ENCODE peak calls at places on chromosome 14, in six cellular contexts. P is PC-3, W is HCT116, H is neural progenitor cell, E is MM.1S, O is GM23338. A is an unnamed sample.

GRCh38 chr14:98692832-98693231 is 579.2 kb downstream of the BCL11B start:
- DNase-seq in W (no peak), E (no peak), P (no peak), H (no peak), O (no peak), A (no peak)

GRCh38 chr14:75566321-75566720 is 12.1 kb upstream of the FLVCR2 start:
- DNase-seq in O (no peak), W (no peak), E (no peak), H (no peak), P (peak; percentile 65), A (peak; percentile 20)

GRCh38 chr14:64296561-64296960 is 2.4 kb upstream of the ESR2 start:
- DNase-seq in P (peak; percentile 56), H (no peak), E (no peak), W (no peak), O (no peak), A (peak; percentile 17)

GRCh38 chr14:59358105-59358504 is 107.1 kb downstream of the GPR135 start:
- DNase-seq in E (no peak), W (peak; percentile 24), H (peak; percentile 49), P (peak; percentile 99), O (peak; percentile 87), A (peak; percentile 18)

GRCh38 chr14:32469388-32470160 is 140.5 kb downstream of the AKAP6 start:
- DNase-seq in O (peak; percentile 60), E (peak; percentile 24), H (peak; percentile 49), P (peak; percentile 67), W (peak; percentile 26), A (peak; percentile 49)

GRCh38 chr14:21106191-21106505 is 5.3 kb downstream of the TMEM253 start:
- DNase-seq in E (no peak), H (no peak), W (no peak), O (no peak), P (no peak), A (no peak)

GRCh38 chr14:73612339-73613045 is at the start of gene ACOT6:
- DNase-seq in W (peak; percentile 19), P (peak; percentile 77), E (peak; percentile 29), H (peak; percentile 90), O (peak; percentile 94), A (peak; percentile 80)

GRCh38 chr14:78325911-78326310 is 155.7 kb downstream of the NRXN3 start:
- DNase-seq in W (no peak), E (no peak), O (no peak), H (no peak), P (no peak), A (no peak)

GRCh38 chr14:54098536-54098935 is 141.9 kb upstream of the BMP4 start:
- DNase-seq in H (no peak), E (no peak), W (no peak), P (peak; percentile 57), O (no peak), A (no peak)

GRCh38 chr14:33914676-33915516 is 36.0 kb downstream of the EGLN3 start:
- DNase-seq in O (no peak), H (no peak), W (peak; percentile 79), E (peak; percentile 19), P (peak; percentile 79), A (peak; percentile 77)

GRCh38 chr14:50967104-50967503 is 22.8 kb upstream of the PYGL start:
- DNase-seq in W (no peak), H (no peak), P (no peak), E (no peak), O (no peak), A (no peak)

GRCh38 chr14:89336338-89336737 is 80.7 kb downstream of the FOXN3 start:
- DNase-seq in H (peak; percentile 50), E (no peak), P (peak; percentile 33), O (peak; percentile 55), W (no peak), A (no peak)

GRCh38 chr14:75476274-75476995 is 45.8 kb upstream of the BATF start:
- DNase-seq in H (peak; percentile 74), O (peak; percentile 73), P (no peak), E (no peak), W (no peak), A (peak; percentile 68)

GRCh38 chr14:102795060-102795925 is 18.0 kb downstream of the TRAF3 start:
- DNase-seq in H (peak; percentile 26), W (no peak), O (no peak), P (peak; percentile 83), E (no peak), A (peak; percentile 83)

GRCh38 chr14:24095196-24096068 is 1.3 kb downstream of the PCK2 start:
- DNase-seq in O (peak; percentile 80), H (peak; percentile 61), E (no peak), P (no peak), W (no peak), A (peak; percentile 83)

GRCh38 chr14:100727565-100728240 is 1.0 kb downstream of the DLK1 start:
- DNase-seq in E (no peak), H (no peak), P (no peak), O (no peak), W (no peak), A (no peak)
- TF ChIP-seq EZH2 in E (no peak), H (no peak), P (no peak), O (no peak), W (no peak), A (no peak)

DNA sequence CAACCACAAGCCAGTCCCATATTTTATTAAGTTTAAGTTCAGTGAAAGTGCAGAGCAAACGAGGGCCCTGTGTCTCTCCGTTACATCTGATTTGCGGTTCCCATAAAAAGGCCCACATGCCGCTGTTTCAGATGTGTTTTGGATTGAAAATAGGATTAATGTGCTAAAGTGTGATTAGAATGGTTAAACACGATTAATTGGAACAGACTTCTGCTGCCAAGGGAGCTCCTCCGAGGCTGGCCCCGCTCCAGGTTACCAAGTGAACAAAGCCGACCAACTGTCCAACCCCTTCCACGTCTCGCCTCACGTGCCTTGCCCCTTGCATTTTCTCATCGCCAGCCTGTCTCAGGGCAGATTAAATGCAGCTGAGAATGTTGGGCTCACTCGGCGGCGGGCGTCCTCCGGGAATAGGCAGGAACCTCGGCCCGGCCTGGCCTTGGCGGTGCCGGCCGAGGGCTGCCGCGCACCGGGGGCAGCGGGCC is 166.5 kb upstream of the GSC start:
- DNase-seq in E (no peak), O (peak; percentile 6), W (no peak), H (peak; percentile 15), P (no peak), A (peak; percentile 77)
- H3K4me3 ChIP-seq in E (no peak overlapping the region), O (no peak overlapping the region), W (no peak overlapping the region), H (no peak overlapping the region), P (no peak overlapping the region), A (no peak overlapping the region)

GRCh38 chr14:22112004-22112403 is 438.4 kb upstream of the OR4E1 start:
- DNase-seq in E (no peak), H (peak; percentile 31), P (peak; percentile 33), O (peak; percentile 63), W (no peak), A (peak; percentile 13)
- TF ChIP-seq EZH2phosphoT487 in E (no peak), H (no peak), P (no peak), O (no peak), W (no peak), A (no peak)

GRCh38 chr14:104136472-104137296 is 1.7 kb upstream of the KIF26A start:
- DNase-seq in O (no peak), P (no peak), E (no peak), W (no peak), H (peak; percentile 55), A (no peak)
- TF ChIP-seq EZH2 in O (peak; percentile 67), P (no peak), E (no peak), W (no peak), H (peak; percentile 96), A (peak; percentile 59)

DNA sequence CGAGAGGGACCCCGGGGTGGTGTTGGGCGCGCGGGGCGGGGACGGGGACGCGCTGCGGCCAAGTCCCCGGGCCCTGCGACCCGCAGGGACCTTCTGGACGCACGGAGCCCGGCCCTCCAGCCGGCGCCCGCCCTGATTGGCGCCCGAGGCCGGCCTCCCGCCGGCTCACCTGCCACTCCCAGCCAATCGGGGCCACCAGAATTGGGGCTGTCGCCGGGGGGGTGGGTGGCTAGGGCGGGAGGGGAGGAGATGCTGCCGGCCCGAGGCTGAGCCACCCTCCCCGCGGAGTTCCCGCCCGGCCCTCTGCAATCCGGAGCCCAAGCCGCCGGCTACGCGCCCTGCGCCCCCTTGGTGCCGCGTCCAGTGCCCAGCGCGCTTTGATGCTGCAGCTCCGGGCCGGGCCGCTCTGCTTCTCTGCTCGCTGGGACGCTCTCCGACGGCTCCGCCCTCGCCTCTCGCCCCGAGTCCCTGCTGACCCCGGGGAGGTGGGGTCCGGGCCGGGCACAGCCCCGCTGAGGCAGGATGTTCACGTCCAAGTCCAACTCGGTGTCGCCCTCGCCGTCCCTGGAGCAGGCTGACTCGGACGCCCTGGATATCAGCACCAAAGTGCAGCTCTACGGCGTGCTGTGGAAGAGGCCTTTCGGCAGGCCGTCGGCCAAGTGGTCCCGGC is at the start of gene PLEKHD1:
- DNase-seq in O (peak; percentile 79), W (peak; percentile 18), H (peak; percentile 80), P (peak; percentile 56), E (no peak), A (peak; percentile 13)
- H3K4me3 ChIP-seq in O (peak within 1 kb of the TSS; percentile 83), W (peak within 1 kb of the TSS; percentile 54), H (peak within 1 kb of the TSS; percentile 45), P (peak within 1 kb of the TSS; percentile 67), E (no peak within 1 kb of the TSS), A (peak within 1 kb of the TSS; percentile 42)

GRCh38 chr14:96119947-96120346 is 80.8 kb downstream of the C14orf132 start:
- DNase-seq in P (no peak), O (no peak), H (no peak), W (no peak), E (no peak), A (no peak)

GRCh38 chr14:96122496-96122895 is 82.1 kb upstream of the BDKRB2 start:
- DNase-seq in E (no peak), O (no peak), H (no peak), P (no peak), W (no peak), A (no peak)

GRCh38 chr14:96120941-96121340 is 81.8 kb downstream of the C14orf132 start:
- DNase-seq in O (no peak), W (no peak), H (no peak), P (no peak), E (no peak), A (no peak)

GRCh38 chr14:96121660-96122395 is 82.7 kb downstream of the C14orf132 start:
- DNase-seq in E (no peak), H (no peak), P (no peak), O (no peak), W (no peak), A (no peak)

DNA sequence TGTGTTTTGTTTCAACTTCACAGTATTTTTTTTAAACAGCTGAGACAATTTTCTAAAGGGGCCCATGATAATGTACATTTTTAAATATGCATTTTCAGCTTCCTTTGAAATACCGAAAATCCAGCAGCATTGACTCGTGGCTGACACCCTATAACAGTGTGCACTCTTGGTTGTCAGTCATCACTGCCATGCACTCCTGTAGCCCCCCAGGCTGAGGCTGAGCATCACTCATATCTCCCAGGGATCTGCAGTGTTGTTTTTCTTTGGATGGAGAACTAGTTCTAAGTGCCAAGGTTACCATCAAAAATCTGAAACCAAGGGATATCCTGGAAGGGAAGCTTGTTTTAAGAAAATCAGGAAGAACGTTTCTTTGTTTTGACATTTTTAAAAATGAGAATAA is 81.2 kb downstream of the C14orf132 start:
- DNase-seq in O (no peak), P (no peak), E (no peak), H (no peak), W (no peak), A (no peak)
- TF ChIP-seq EZH2phosphoT487 in O (no peak), P (no peak), E (no peak), H (no peak), W (no peak), A (no peak)